ENCODE peak calls at places on chromosomes 16 and 17, in eight cellular contexts. One of them, this sample, is unnamed.

GRCh38 chr16:70483426-70483825 is 29.0 kb downstream of the FCSK start:
- DNase-seq in heart left ventricle: no peak
- DNase-seq in heart right ventricle: no peak
- DNase-seq in tibial artery: no peak
- DNase-seq in CD8-positive, alpha-beta memory T cell: no peak
- DNase-seq in fibroblast of lung: no peak
- DNase-seq in left ventricle myocardium inferior: no peak
- DNase-seq in OCI-LY7: peak; percentile 88
- DNase-seq in this sample: no peak

GRCh38 chr17:60087882-60088669 is 9.4 kb upstream of the HEATR6 start:
- DNase-seq in heart left ventricle: no peak
- DNase-seq in heart right ventricle: no peak
- DNase-seq in tibial artery: no peak
- DNase-seq in CD8-positive, alpha-beta memory T cell: no peak
- DNase-seq in fibroblast of lung: peak; percentile 72
- DNase-seq in left ventricle myocardium inferior: no peak
- DNase-seq in OCI-LY7: no peak
- DNase-seq in this sample: no peak

GRCh38 chr17:83128306-83129240 is 49.2 kb downstream of the METRNL start:
- DNase-seq in heart left ventricle: no peak
- DNase-seq in heart right ventricle: no peak
- DNase-seq in tibial artery: no peak
- DNase-seq in CD8-positive, alpha-beta memory T cell: no peak
- DNase-seq in fibroblast of lung: no peak
- DNase-seq in left ventricle myocardium inferior: no peak
- DNase-seq in OCI-LY7: no peak
- DNase-seq in this sample: no peak

GRCh38 chr16:7268182-7268581 is 64.5 kb upstream of the RBFOX1 start:
- DNase-seq in heart left ventricle: no peak
- DNase-seq in heart right ventricle: peak; percentile 18
- DNase-seq in tibial artery: no peak
- DNase-seq in CD8-positive, alpha-beta memory T cell: no peak
- DNase-seq in fibroblast of lung: no peak
- DNase-seq in left ventricle myocardium inferior: no peak
- DNase-seq in OCI-LY7: peak; percentile 5
- DNase-seq in this sample: no peak

GRCh38 chr17:45149037-45149668 is 878 bp downstream of the HEXIM1 start:
- DNase-seq in heart left ventricle: peak; percentile 94
- DNase-seq in heart right ventricle: peak; percentile 90
- DNase-seq in tibial artery: peak; percentile 84
- DNase-seq in CD8-positive, alpha-beta memory T cell: peak; percentile 62
- DNase-seq in fibroblast of lung: peak; percentile 74
- DNase-seq in left ventricle myocardium inferior: peak; percentile 88
- DNase-seq in OCI-LY7: peak; percentile 86
- DNase-seq in this sample: peak; percentile 93

GRCh38 chr16:77043076-77043475 is 147.9 kb upstream of the MON1B start:
- DNase-seq in heart left ventricle: no peak
- DNase-seq in heart right ventricle: no peak
- DNase-seq in tibial artery: no peak
- DNase-seq in CD8-positive, alpha-beta memory T cell: no peak
- DNase-seq in fibroblast of lung: peak; percentile 6
- DNase-seq in left ventricle myocardium inferior: no peak
- DNase-seq in OCI-LY7: peak; percentile 69
- DNase-seq in this sample: no peak

GRCh38 chr17:39709319-39709997 is 9.6 kb downstream of the ERBB2 start:
- DNase-seq in heart left ventricle: no peak
- DNase-seq in heart right ventricle: no peak
- DNase-seq in tibial artery: no peak
- DNase-seq in CD8-positive, alpha-beta memory T cell: no peak
- DNase-seq in fibroblast of lung: no peak
- DNase-seq in left ventricle myocardium inferior: no peak
- DNase-seq in OCI-LY7: no peak
- DNase-seq in this sample: no peak

GRCh38 chr16:17204248-17205043 is 266.3 kb downstream of the XYLT1 start:
- DNase-seq in heart left ventricle: no peak
- DNase-seq in heart right ventricle: no peak
- DNase-seq in tibial artery: no peak
- DNase-seq in CD8-positive, alpha-beta memory T cell: no peak
- DNase-seq in fibroblast of lung: no peak
- DNase-seq in left ventricle myocardium inferior: no peak
- DNase-seq in OCI-LY7: no peak
- DNase-seq in this sample: no peak

GRCh38 chr16:14334366-14335105 is 263.4 kb downstream of the MRTFB start:
- DNase-seq in heart left ventricle: no peak
- DNase-seq in heart right ventricle: no peak
- DNase-seq in tibial artery: no peak
- DNase-seq in CD8-positive, alpha-beta memory T cell: no peak
- DNase-seq in fibroblast of lung: no peak
- DNase-seq in left ventricle myocardium inferior: no peak
- DNase-seq in OCI-LY7: no peak
- DNase-seq in this sample: no peak

GRCh38 chr17:35616506-35616905 is 29.4 kb downstream of the AP2B1 start:
- DNase-seq in heart left ventricle: no peak
- DNase-seq in heart right ventricle: no peak
- DNase-seq in tibial artery: no peak
- DNase-seq in CD8-positive, alpha-beta memory T cell: no peak
- DNase-seq in fibroblast of lung: no peak
- DNase-seq in left ventricle myocardium inferior: no peak
- DNase-seq in OCI-LY7: no peak
- DNase-seq in this sample: no peak

GRCh38 chr17:82668631-82669099 is 20.4 kb upstream of the WDR45B start:
- DNase-seq in heart left ventricle: peak; percentile 82
- DNase-seq in heart right ventricle: peak; percentile 54
- DNase-seq in tibial artery: no peak
- DNase-seq in CD8-positive, alpha-beta memory T cell: no peak
- DNase-seq in fibroblast of lung: peak; percentile 38
- DNase-seq in left ventricle myocardium inferior: peak; percentile 59
- DNase-seq in OCI-LY7: peak; percentile 73
- DNase-seq in this sample: peak; percentile 71

GRCh38 chr16:30354423-30355143 is 525 bp downstream of the CD2BP2 start:
- DNase-seq in heart left ventricle: no peak
- DNase-seq in heart right ventricle: no peak
- DNase-seq in tibial artery: no peak
- DNase-seq in CD8-positive, alpha-beta memory T cell: no peak
- DNase-seq in fibroblast of lung: peak; percentile 20
- DNase-seq in left ventricle myocardium inferior: no peak
- DNase-seq in OCI-LY7: peak; percentile 19
- DNase-seq in this sample: no peak

GRCh38 chr16:17416461-17417221 is 54.1 kb downstream of the XYLT1 start:
- DNase-seq in heart left ventricle: peak; percentile 46
- DNase-seq in heart right ventricle: no peak
- DNase-seq in tibial artery: peak; percentile 55
- DNase-seq in CD8-positive, alpha-beta memory T cell: no peak
- DNase-seq in fibroblast of lung: peak; percentile 51
- DNase-seq in left ventricle myocardium inferior: peak; percentile 21
- DNase-seq in OCI-LY7: peak; percentile 92
- DNase-seq in this sample: no peak

GRCh38 chr17:35568561-35568960 is 7.9 kb upstream of the SLFN14 start:
- DNase-seq in heart left ventricle: no peak
- DNase-seq in heart right ventricle: no peak
- DNase-seq in tibial artery: no peak
- DNase-seq in CD8-positive, alpha-beta memory T cell: no peak
- DNase-seq in fibroblast of lung: peak; percentile 52
- DNase-seq in left ventricle myocardium inferior: no peak
- DNase-seq in OCI-LY7: no peak
- DNase-seq in this sample: no peak

GRCh38 chr17:29181226-29181625 is 1.0 kb upstream of the MYO18A start:
- DNase-seq in heart left ventricle: no peak
- DNase-seq in heart right ventricle: no peak
- DNase-seq in tibial artery: no peak
- DNase-seq in CD8-positive, alpha-beta memory T cell: no peak
- DNase-seq in fibroblast of lung: no peak
- DNase-seq in left ventricle myocardium inferior: no peak
- DNase-seq in OCI-LY7: no peak
- DNase-seq in this sample: no peak

GRCh38 chr17:20103454-20104448 is 94.6 kb downstream of the SPECC1 start:
- DNase-seq in heart left ventricle: peak; percentile 54
- DNase-seq in heart right ventricle: peak; percentile 43
- DNase-seq in tibial artery: no peak
- DNase-seq in CD8-positive, alpha-beta memory T cell: no peak
- DNase-seq in fibroblast of lung: no peak
- DNase-seq in left ventricle myocardium inferior: peak; percentile 36
- DNase-seq in OCI-LY7: no peak
- DNase-seq in this sample: no peak

GRCh38 chr17:47257651-47258339 is 4.2 kb downstream of the ITGB3 start:
- DNase-seq in heart left ventricle: no peak
- DNase-seq in heart right ventricle: no peak
- DNase-seq in tibial artery: no peak
- DNase-seq in CD8-positive, alpha-beta memory T cell: no peak
- DNase-seq in fibroblast of lung: peak; percentile 90
- DNase-seq in left ventricle myocardium inferior: no peak
- DNase-seq in OCI-LY7: no peak
- DNase-seq in this sample: no peak

GRCh38 chr17:78694805-78695531 is 87.1 kb downstream of the CYTH1 start:
- DNase-seq in heart left ventricle: no peak
- DNase-seq in heart right ventricle: no peak
- DNase-seq in tibial artery: no peak
- DNase-seq in CD8-positive, alpha-beta memory T cell: no peak
- DNase-seq in fibroblast of lung: no peak
- DNase-seq in left ventricle myocardium inferior: no peak
- DNase-seq in OCI-LY7: no peak
- DNase-seq in this sample: no peak
- H3K36me3 ChIP-seq in heart left ventricle: peaks cover 91% of the 10 kb centered on the region
- H3K36me3 ChIP-seq in heart right ventricle: no peaks in the 10 kb centered on the region
- H3K36me3 ChIP-seq in tibial artery: peaks cover 79% of the 10 kb centered on the region
- H3K36me3 ChIP-seq in CD8-positive, alpha-beta memory T cell: peaks cover 81% of the 10 kb centered on the region
- H3K36me3 ChIP-seq in fibroblast of lung: peaks cover 2% of the 10 kb centered on the region
- H3K36me3 ChIP-seq in left ventricle myocardium inferior: peaks cover 88% of the 10 kb centered on the region
- H3K36me3 ChIP-seq in OCI-LY7: peaks cover 93% of the 10 kb centered on the region
- H3K36me3 ChIP-seq in this sample: no peaks in the 10 kb centered on the region

DNA sequence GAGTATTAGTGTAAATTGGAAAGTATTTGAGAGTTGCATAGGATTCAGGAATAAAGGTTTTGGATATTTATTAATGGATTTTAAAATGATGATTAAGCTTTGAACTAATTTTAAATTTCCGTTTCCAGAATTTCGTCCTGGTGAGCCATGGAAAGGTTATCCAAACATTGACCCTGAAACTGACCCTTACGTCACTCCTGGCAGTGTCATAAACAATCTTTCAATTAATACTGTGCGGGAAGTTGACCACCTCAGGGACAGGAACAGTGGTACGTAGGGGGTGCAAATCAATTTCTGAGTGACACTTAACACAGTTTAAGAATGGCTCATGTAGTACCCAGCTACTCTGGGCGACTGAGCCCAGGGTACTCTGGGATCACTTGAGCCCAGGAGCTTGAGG is 29.1 kb upstream of the SLC5A11 start:
- DNase-seq in heart left ventricle: no peak
- DNase-seq in heart right ventricle: no peak
- DNase-seq in tibial artery: no peak
- DNase-seq in CD8-positive, alpha-beta memory T cell: no peak
- DNase-seq in fibroblast of lung: no peak
- DNase-seq in left ventricle myocardium inferior: no peak
- DNase-seq in OCI-LY7: no peak
- DNase-seq in this sample: no peak
- H3K36me3 ChIP-seq in heart left ventricle: peaks cover 100% of the 10 kb centered on the region
- H3K36me3 ChIP-seq in heart right ventricle: peaks cover 9% of the 10 kb centered on the region
- H3K36me3 ChIP-seq in tibial artery: peaks cover 100% of the 10 kb centered on the region
- H3K36me3 ChIP-seq in CD8-positive, alpha-beta memory T cell: peaks cover 78% of the 10 kb centered on the region
- H3K36me3 ChIP-seq in fibroblast of lung: peaks cover 27% of the 10 kb centered on the region
- H3K36me3 ChIP-seq in left ventricle myocardium inferior: peaks cover 98% of the 10 kb centered on the region
- H3K36me3 ChIP-seq in OCI-LY7: peaks cover 94% of the 10 kb centered on the region
- H3K36me3 ChIP-seq in this sample: peaks cover 90% of the 10 kb centered on the region

GRCh38 chr17:37772982-37773381 is 28.1 kb upstream of the HNF1B start:
- DNase-seq in heart left ventricle: no peak
- DNase-seq in heart right ventricle: no peak
- DNase-seq in tibial artery: no peak
- DNase-seq in CD8-positive, alpha-beta memory T cell: no peak
- DNase-seq in fibroblast of lung: no peak
- DNase-seq in left ventricle myocardium inferior: no peak
- DNase-seq in OCI-LY7: no peak
- DNase-seq in this sample: no peak
- H3K36me3 ChIP-seq in heart left ventricle: no peaks in the 10 kb centered on the region
- H3K36me3 ChIP-seq in heart right ventricle: no peaks in the 10 kb centered on the region
- H3K36me3 ChIP-seq in tibial artery: no peaks in the 10 kb centered on the region
- H3K36me3 ChIP-seq in CD8-positive, alpha-beta memory T cell: no peaks in the 10 kb centered on the region
- H3K36me3 ChIP-seq in fibroblast of lung: no peaks in the 10 kb centered on the region
- H3K36me3 ChIP-seq in left ventricle myocardium inferior: no peaks in the 10 kb centered on the region
- H3K36me3 ChIP-seq in OCI-LY7: no peaks in the 10 kb centered on the region
- H3K36me3 ChIP-seq in this sample: no peaks in the 10 kb centered on the region

GRCh38 chr16:50227665-50228064 is 38.7 kb upstream of the ADCY7 start:
- DNase-seq in heart left ventricle: no peak
- DNase-seq in heart right ventricle: no peak
- DNase-seq in tibial artery: no peak
- DNase-seq in CD8-positive, alpha-beta memory T cell: no peak
- DNase-seq in fibroblast of lung: no peak
- DNase-seq in left ventricle myocardium inferior: no peak
- DNase-seq in OCI-LY7: no peak
- DNase-seq in this sample: no peak

GRCh38 chr16:50219402-50219975 is 46.9 kb upstream of the ADCY7 start:
- DNase-seq in heart left ventricle: no peak
- DNase-seq in heart right ventricle: no peak
- DNase-seq in tibial artery: no peak
- DNase-seq in CD8-positive, alpha-beta memory T cell: no peak
- DNase-seq in fibroblast of lung: no peak
- DNase-seq in left ventricle myocardium inferior: no peak
- DNase-seq in OCI-LY7: no peak
- DNase-seq in this sample: no peak

GRCh38 chr16:50227120-50227519 is 39.2 kb upstream of the ADCY7 start:
- DNase-seq in heart left ventricle: no peak
- DNase-seq in heart right ventricle: peak; percentile 30
- DNase-seq in tibial artery: no peak
- DNase-seq in CD8-positive, alpha-beta memory T cell: no peak
- DNase-seq in fibroblast of lung: no peak
- DNase-seq in left ventricle myocardium inferior: no peak
- DNase-seq in OCI-LY7: no peak
- DNase-seq in this sample: no peak

GRCh38 chr16:50228364-50228868 is 37.9 kb upstream of the ADCY7 start:
- DNase-seq in heart left ventricle: no peak
- DNase-seq in heart right ventricle: no peak
- DNase-seq in tibial artery: no peak
- DNase-seq in CD8-positive, alpha-beta memory T cell: no peak
- DNase-seq in fibroblast of lung: no peak
- DNase-seq in left ventricle myocardium inferior: no peak
- DNase-seq in OCI-LY7: no peak
- DNase-seq in this sample: no peak

DNA sequence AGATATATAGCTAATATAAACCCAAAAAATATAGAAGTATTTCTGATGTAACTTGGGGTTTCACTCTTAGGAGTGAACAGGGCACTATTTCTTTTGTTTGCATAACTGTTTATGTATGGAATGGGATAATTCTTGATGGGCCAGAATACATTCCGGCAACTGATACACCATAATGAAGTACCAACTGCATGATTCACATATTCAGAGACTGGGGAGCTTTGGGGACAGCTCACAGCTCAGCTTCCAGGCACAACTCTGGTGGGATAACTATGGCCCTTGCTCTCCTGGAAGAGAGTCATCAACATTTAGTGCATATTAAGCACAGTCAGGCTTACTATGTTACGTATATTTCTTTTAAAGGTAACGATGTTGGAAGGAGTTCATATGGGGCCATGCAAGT is 42.1 kb upstream of the ADCY7 start:
- DNase-seq in heart left ventricle: no peak
- DNase-seq in heart right ventricle: no peak
- DNase-seq in tibial artery: no peak
- DNase-seq in CD8-positive, alpha-beta memory T cell: no peak
- DNase-seq in fibroblast of lung: peak; percentile 36
- DNase-seq in left ventricle myocardium inferior: no peak
- DNase-seq in OCI-LY7: no peak
- DNase-seq in this sample: no peak
- H3K36me3 ChIP-seq in heart left ventricle: peaks cover 78% of the 10 kb centered on the region
- H3K36me3 ChIP-seq in heart right ventricle: no peaks in the 10 kb centered on the region
- H3K36me3 ChIP-seq in tibial artery: peaks cover 75% of the 10 kb centered on the region
- H3K36me3 ChIP-seq in CD8-positive, alpha-beta memory T cell: peaks cover 26% of the 10 kb centered on the region
- H3K36me3 ChIP-seq in fibroblast of lung: no peaks in the 10 kb centered on the region
- H3K36me3 ChIP-seq in left ventricle myocardium inferior: peaks cover 77% of the 10 kb centered on the region
- H3K36me3 ChIP-seq in OCI-LY7: peaks cover 30% of the 10 kb centered on the region
- H3K36me3 ChIP-seq in this sample: peaks cover 33% of the 10 kb centered on the region

This sample was measured in HAP-1.